ENCODE peak calls at places on chromosome 17, in six cellular contexts. One of them, this sample, is unnamed.

GRCh38 chr17:56471661-56472060 is 121.8 kb upstream of the NOG start:
- DNase-seq in astrocyte: peak
- DNase-seq in HCT116: no peak
- DNase-seq in choroid plexus epithelial cell: no peak
- DNase-seq in mucosa of descending colon: no peak
- DNase-seq in lung: no peak
- DNase-seq in this sample: peak

GRCh38 chr17:66542183-66542966 is 240.0 kb downstream of the PRKCA start:
- DNase-seq in choroid plexus epithelial cell: peak
- DNase-seq in HCT116: no peak
- DNase-seq in astrocyte: peak
- DNase-seq in lung: no peak
- DNase-seq in mucosa of descending colon: no peak
- DNase-seq in this sample: peak

GRCh38 chr17:19630651-19631050 is 17.9 kb upstream of the ALDH3A2 start:
- DNase-seq in HCT116: no peak
- DNase-seq in choroid plexus epithelial cell: no peak
- DNase-seq in mucosa of descending colon: no peak
- DNase-seq in astrocyte: no peak
- DNase-seq in lung: no peak
- DNase-seq in this sample: peak

GRCh38 chr17:28759296-28759865 is 15.6 kb downstream of the TRAF4 start:
- DNase-seq in mucosa of descending colon: no peak
- DNase-seq in choroid plexus epithelial cell: no peak
- DNase-seq in astrocyte: no peak
- DNase-seq in HCT116: no peak
- DNase-seq in lung: no peak
- DNase-seq in this sample: no peak

GRCh38 chr17:83181991-83182619 is 102.7 kb downstream of the METRNL start:
- DNase-seq in lung: no peak
- DNase-seq in mucosa of descending colon: no peak
- DNase-seq in choroid plexus epithelial cell: no peak
- DNase-seq in astrocyte: no peak
- DNase-seq in HCT116: no peak
- DNase-seq in this sample: no peak

GRCh38 chr17:69269174-69269998 is 40.8 kb upstream of the ABCA10 start:
- DNase-seq in HCT116: no peak
- DNase-seq in mucosa of descending colon: no peak
- DNase-seq in astrocyte: peak
- DNase-seq in lung: no peak
- DNase-seq in choroid plexus epithelial cell: peak
- DNase-seq in this sample: peak

GRCh38 chr17:20184191-20184590 is 175.0 kb downstream of the SPECC1 start:
- DNase-seq in lung: no peak
- DNase-seq in choroid plexus epithelial cell: no peak
- DNase-seq in astrocyte: peak
- DNase-seq in HCT116: no peak
- DNase-seq in mucosa of descending colon: no peak
- DNase-seq in this sample: no peak

GRCh38 chr17:56752263-56752662 is 81.5 kb downstream of the C17orf67 start:
- DNase-seq in astrocyte: no peak
- DNase-seq in mucosa of descending colon: no peak
- DNase-seq in lung: no peak
- DNase-seq in choroid plexus epithelial cell: no peak
- DNase-seq in HCT116: no peak
- DNase-seq in this sample: no peak

GRCh38 chr17:43667506-43668438 is 6.0 kb upstream of the MEOX1 start:
- DNase-seq in astrocyte: peak
- DNase-seq in choroid plexus epithelial cell: peak
- DNase-seq in mucosa of descending colon: no peak
- DNase-seq in HCT116: no peak
- DNase-seq in lung: no peak
- DNase-seq in this sample: no peak

GRCh38 chr17:3033248-3033640 is 30.2 kb downstream of the OR1D5 start:
- DNase-seq in mucosa of descending colon: no peak
- DNase-seq in lung: no peak
- DNase-seq in astrocyte: no peak
- DNase-seq in HCT116: no peak
- DNase-seq in choroid plexus epithelial cell: no peak
- DNase-seq in this sample: no peak

GRCh38 chr17:16906670-16907069 is 65.2 kb downstream of the TNFRSF13B start:
- DNase-seq in mucosa of descending colon: no peak
- DNase-seq in astrocyte: peak
- DNase-seq in choroid plexus epithelial cell: peak
- DNase-seq in HCT116: no peak
- DNase-seq in lung: no peak
- DNase-seq in this sample: no peak

GRCh38 chr17:5785343-5785742 is 201.0 kb upstream of the NLRP1 start:
- DNase-seq in choroid plexus epithelial cell: no peak
- DNase-seq in mucosa of descending colon: no peak
- DNase-seq in astrocyte: peak
- DNase-seq in HCT116: no peak
- DNase-seq in lung: no peak
- DNase-seq in this sample: no peak

GRCh38 chr17:29138991-29139682 is 41.1 kb downstream of the MYO18A start:
- DNase-seq in lung: no peak
- DNase-seq in mucosa of descending colon: peak
- DNase-seq in HCT116: no peak
- DNase-seq in astrocyte: no peak
- DNase-seq in choroid plexus epithelial cell: no peak
- DNase-seq in this sample: no peak

GRCh38 chr17:58630883-58631522 is 60.8 kb downstream of the TEX14 start:
- DNase-seq in mucosa of descending colon: no peak
- DNase-seq in lung: peak
- DNase-seq in choroid plexus epithelial cell: no peak
- DNase-seq in astrocyte: no peak
- DNase-seq in HCT116: peak
- DNase-seq in this sample: no peak

GRCh38 chr17:32747856-32748255 is 129.1 kb downstream of the MYO1D start:
- DNase-seq in mucosa of descending colon: no peak
- DNase-seq in choroid plexus epithelial cell: peak
- DNase-seq in astrocyte: no peak
- DNase-seq in HCT116: no peak
- DNase-seq in lung: no peak
- DNase-seq in this sample: no peak

GRCh38 chr17:42709561-42709960 is 27.2 kb downstream of the CNTNAP1 start:
- DNase-seq in mucosa of descending colon: no peak
- DNase-seq in lung: no peak
- DNase-seq in choroid plexus epithelial cell: no peak
- DNase-seq in HCT116: no peak
- DNase-seq in astrocyte: no peak
- DNase-seq in this sample: no peak

GRCh38 chr17:67374329-67375053 is 2.6 kb upstream of the PITPNC1 start:
- DNase-seq in mucosa of descending colon: peak
- DNase-seq in choroid plexus epithelial cell: peak
- DNase-seq in HCT116: peak
- DNase-seq in lung: peak
- DNase-seq in astrocyte: peak
- DNase-seq in this sample: peak

GRCh38 chr17:7854851-7855642 is at the start of gene TMEM88:
- DNase-seq in mucosa of descending colon: peak
- DNase-seq in lung: no peak
- DNase-seq in HCT116: no peak
- DNase-seq in astrocyte: no peak
- DNase-seq in choroid plexus epithelial cell: peak
- DNase-seq in this sample: no peak

GRCh38 chr17:72259977-72260376 is 139.2 kb downstream of the SOX9 start:
- DNase-seq in choroid plexus epithelial cell: no peak
- DNase-seq in astrocyte: no peak
- DNase-seq in HCT116: no peak
- DNase-seq in mucosa of descending colon: no peak
- DNase-seq in lung: no peak
- DNase-seq in this sample: no peak

GRCh38 chr17:45715787-45716186 is 68.3 kb upstream of the CRHR1 start:
- DNase-seq in choroid plexus epithelial cell: no peak
- DNase-seq in lung: no peak
- DNase-seq in HCT116: no peak
- DNase-seq in mucosa of descending colon: no peak
- DNase-seq in astrocyte: no peak
- DNase-seq in this sample: no peak

GRCh38 chr17:45405250-45406086 is 27.2 kb downstream of the ARHGAP27 start:
- DNase-seq in choroid plexus epithelial cell: peak
- DNase-seq in astrocyte: no peak
- DNase-seq in mucosa of descending colon: peak
- DNase-seq in lung: no peak
- DNase-seq in HCT116: no peak
- DNase-seq in this sample: no peak

GRCh38 chr17:17191346-17191792 is 14.8 kb downstream of the PLD6 start:
- DNase-seq in mucosa of descending colon: no peak
- DNase-seq in HCT116: no peak
- DNase-seq in lung: no peak
- DNase-seq in choroid plexus epithelial cell: peak
- DNase-seq in astrocyte: peak
- DNase-seq in this sample: peak

GRCh38 chr17:61422869-61423268 is 23.2 kb downstream of the TBX2 start:
- DNase-seq in lung: no peak
- DNase-seq in mucosa of descending colon: no peak
- DNase-seq in choroid plexus epithelial cell: no peak
- DNase-seq in astrocyte: no peak
- DNase-seq in HCT116: no peak
- DNase-seq in this sample: no peak

GRCh38 chr17:44556114-44556853 is 1.0 kb upstream of the FZD2 start:
- DNase-seq in choroid plexus epithelial cell: peak
- DNase-seq in mucosa of descending colon: no peak
- DNase-seq in HCT116: peak
- DNase-seq in lung: no peak
- DNase-seq in astrocyte: no peak
- DNase-seq in this sample: peak

GRCh38 chr17:17935321-17936271 is 36.6 kb downstream of the TOM1L2 start:
- DNase-seq in astrocyte: peak
- DNase-seq in mucosa of descending colon: peak
- DNase-seq in lung: no peak
- DNase-seq in HCT116: no peak
- DNase-seq in choroid plexus epithelial cell: peak
- DNase-seq in this sample: peak

GRCh38 chr17:43578699-43579569 is 32.8 kb upstream of the ETV4 start:
- DNase-seq in astrocyte: peak
- DNase-seq in choroid plexus epithelial cell: peak
- DNase-seq in HCT116: no peak
- DNase-seq in mucosa of descending colon: no peak
- DNase-seq in lung: no peak
- DNase-seq in this sample: peak

GRCh38 chr17:39761861-39762496 is 24.2 kb downstream of the GRB7 start:
- DNase-seq in choroid plexus epithelial cell: no peak
- DNase-seq in HCT116: no peak
- DNase-seq in lung: no peak
- DNase-seq in mucosa of descending colon: no peak
- DNase-seq in astrocyte: no peak
- DNase-seq in this sample: no peak

DNA sequence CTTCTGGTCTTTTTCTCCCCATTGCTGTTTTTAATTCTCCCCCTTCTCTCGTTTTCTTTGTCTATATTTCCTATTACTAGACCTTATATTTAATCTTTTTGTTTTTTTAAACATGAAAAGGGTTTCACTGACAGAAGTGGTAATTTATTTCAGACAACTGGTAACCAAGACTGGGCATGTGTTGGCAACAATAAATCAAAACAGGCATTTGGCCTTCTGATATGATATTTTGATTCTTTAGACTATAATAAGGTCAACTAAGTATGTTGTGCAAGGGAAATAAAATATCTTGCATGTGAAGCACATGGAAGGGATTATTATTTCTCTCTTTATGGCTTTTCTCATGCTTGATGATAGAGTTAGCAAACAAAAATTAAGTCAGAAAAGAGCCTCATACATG is 34.6 kb downstream of the AP2B1 start:
- DNase-seq in lung: no peak
- DNase-seq in astrocyte: no peak
- DNase-seq in HCT116: no peak
- DNase-seq in choroid plexus epithelial cell: no peak
- DNase-seq in mucosa of descending colon: no peak
- DNase-seq in this sample: no peak
- TF ChIP-seq CTCF in lung: no peak
- TF ChIP-seq CTCF in astrocyte: no peak
- TF ChIP-seq CTCF in HCT116: no peak
- TF ChIP-seq CTCF in choroid plexus epithelial cell: no peak
- TF ChIP-seq CTCF in mucosa of descending colon: no peak
- TF ChIP-seq CTCF in this sample: no peak

GRCh38 chr17:37551788-37552187 is 57.4 kb downstream of the SYNRG start:
- DNase-seq in mucosa of descending colon: no peak
- DNase-seq in choroid plexus epithelial cell: peak
- DNase-seq in astrocyte: no peak
- DNase-seq in lung: no peak
- DNase-seq in HCT116: no peak
- DNase-seq in this sample: peak

GRCh38 chr17:37558299-37558698 is 50.9 kb downstream of the SYNRG start:
- DNase-seq in lung: no peak
- DNase-seq in HCT116: no peak
- DNase-seq in astrocyte: no peak
- DNase-seq in choroid plexus epithelial cell: peak
- DNase-seq in mucosa of descending colon: no peak
- DNase-seq in this sample: no peak

GRCh38 chr17:37557482-37557881 is 51.7 kb downstream of the SYNRG start:
- DNase-seq in mucosa of descending colon: no peak
- DNase-seq in HCT116: no peak
- DNase-seq in choroid plexus epithelial cell: no peak
- DNase-seq in astrocyte: no peak
- DNase-seq in lung: no peak
- DNase-seq in this sample: no peak

GRCh38 chr17:37555386-37555785 is 53.8 kb downstream of the SYNRG start:
- DNase-seq in HCT116: no peak
- DNase-seq in astrocyte: no peak
- DNase-seq in mucosa of descending colon: no peak
- DNase-seq in lung: no peak
- DNase-seq in choroid plexus epithelial cell: no peak
- DNase-seq in this sample: no peak

GRCh38 chr17:37553357-37553966 is 55.8 kb downstream of the SYNRG start:
- DNase-seq in mucosa of descending colon: no peak
- DNase-seq in HCT116: no peak
- DNase-seq in choroid plexus epithelial cell: no peak
- DNase-seq in astrocyte: no peak
- DNase-seq in lung: no peak
- DNase-seq in this sample: no peak
- H3K4me3 ChIP-seq in mucosa of descending colon: no peak
- H3K4me3 ChIP-seq in HCT116: no peak
- H3K4me3 ChIP-seq in choroid plexus epithelial cell: no peak
- H3K4me3 ChIP-seq in astrocyte: no peak
- H3K4me3 ChIP-seq in lung: no peak
- H3K4me3 ChIP-seq in this sample: no peak

DNA sequence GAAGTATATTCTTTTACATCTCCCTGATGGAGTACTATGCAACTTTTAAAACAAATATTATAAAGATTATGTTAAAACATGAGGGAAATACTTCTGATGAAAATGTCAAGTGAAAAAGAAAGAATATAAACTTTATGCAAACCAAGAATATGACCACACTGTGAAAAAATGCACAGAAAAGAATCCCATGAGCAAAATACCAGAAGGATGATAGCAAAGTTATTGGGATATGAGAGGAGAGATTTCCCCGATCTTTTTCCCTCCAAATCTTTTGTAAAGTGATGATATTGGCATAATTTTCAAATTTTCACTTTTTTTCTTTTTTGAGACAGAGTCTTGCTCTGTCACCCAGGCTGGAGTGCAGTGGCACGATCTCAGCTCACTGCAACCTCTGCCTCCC is 36.6 kb upstream of the SMURF2 start:
- DNase-seq in lung: no peak
- DNase-seq in astrocyte: peak
- DNase-seq in mucosa of descending colon: no peak
- DNase-seq in choroid plexus epithelial cell: no peak
- DNase-seq in HCT116: no peak
- DNase-seq in this sample: peak
- TF ChIP-seq CTCF in lung: no peak
- TF ChIP-seq CTCF in astrocyte: no peak
- TF ChIP-seq CTCF in mucosa of descending colon: no peak
- TF ChIP-seq CTCF in choroid plexus epithelial cell: no peak
- TF ChIP-seq CTCF in HCT116: no peak
- TF ChIP-seq CTCF in this sample: no peak

GRCh38 chr17:81043725-81044427 is 8.9 kb downstream of the BAIAP2 start:
- DNase-seq in HCT116: peak
- DNase-seq in choroid plexus epithelial cell: peak
- DNase-seq in mucosa of descending colon: no peak
- DNase-seq in astrocyte: peak
- DNase-seq in lung: peak
- DNase-seq in this sample: no peak
- H3K4me3 ChIP-seq in HCT116: peak
- H3K4me3 ChIP-seq in choroid plexus epithelial cell: no peak
- H3K4me3 ChIP-seq in mucosa of descending colon: no peak
- H3K4me3 ChIP-seq in astrocyte: no peak
- H3K4me3 ChIP-seq in lung: no peak
- H3K4me3 ChIP-seq in this sample: no peak

This sample was measured in cardiac fibroblast.